ENCODE peak calls at places on chromosomes 1 and 21, in ten cellular contexts. One of them, this sample, is unnamed.

GRCh38 chr1:53509775-53510174 is 50.6 kb downstream of the DMRTB1 start:
- DNase-seq in osteocyte: no peak
- DNase-seq in left cardiac atrium: no peak
- DNase-seq in AG10803: no peak
- DNase-seq in NCI-H524: no peak
- DNase-seq in naive thymus-derived CD4-positive, alpha-beta T cell: no peak
- DNase-seq in effector CD4-positive, alpha-beta T cell: no peak
- DNase-seq in activated T-cell treated with anti-CD3 and anti-CD28 coated beads for 1 hour: no peak
- DNase-seq in PC-9: no peak
- DNase-seq in mammary epithelial cell: no peak
- DNase-seq in this sample: no peak

GRCh38 chr1:162856260-162856659 is 4.7 kb downstream of the CCDC190 start:
- DNase-seq in mammary epithelial cell: peak; percentile 96
- DNase-seq in osteocyte: no peak
- DNase-seq in naive thymus-derived CD4-positive, alpha-beta T cell: no peak
- DNase-seq in NCI-H524: no peak
- DNase-seq in AG10803: peak; percentile 87
- DNase-seq in activated T-cell treated with anti-CD3 and anti-CD28 coated beads for 1 hour: no peak
- DNase-seq in PC-9: peak; percentile 52
- DNase-seq in left cardiac atrium: no peak
- DNase-seq in effector CD4-positive, alpha-beta T cell: no peak
- DNase-seq in this sample: peak; percentile 83

GRCh38 chr1:32242341-32242851 is 4.6 kb upstream of the FAM167B start:
- DNase-seq in activated T-cell treated with anti-CD3 and anti-CD28 coated beads for 1 hour: no peak
- DNase-seq in naive thymus-derived CD4-positive, alpha-beta T cell: no peak
- DNase-seq in PC-9: no peak
- DNase-seq in AG10803: peak; percentile 32
- DNase-seq in effector CD4-positive, alpha-beta T cell: no peak
- DNase-seq in NCI-H524: peak; percentile 16
- DNase-seq in mammary epithelial cell: no peak
- DNase-seq in left cardiac atrium: peak; percentile 46
- DNase-seq in osteocyte: no peak
- DNase-seq in this sample: peak; percentile 44

GRCh38 chr21:44306926-44307687 is 7.3 kb downstream of the PFKL start:
- DNase-seq in osteocyte: no peak
- DNase-seq in NCI-H524: no peak
- DNase-seq in left cardiac atrium: no peak
- DNase-seq in AG10803: peak; percentile 11
- DNase-seq in mammary epithelial cell: no peak
- DNase-seq in naive thymus-derived CD4-positive, alpha-beta T cell: no peak
- DNase-seq in activated T-cell treated with anti-CD3 and anti-CD28 coated beads for 1 hour: no peak
- DNase-seq in PC-9: no peak
- DNase-seq in effector CD4-positive, alpha-beta T cell: no peak
- DNase-seq in this sample: no peak

GRCh38 chr1:54931275-54931805 is 44.3 kb upstream of the DHCR24 start:
- DNase-seq in effector CD4-positive, alpha-beta T cell: no peak
- DNase-seq in left cardiac atrium: no peak
- DNase-seq in activated T-cell treated with anti-CD3 and anti-CD28 coated beads for 1 hour: no peak
- DNase-seq in PC-9: no peak
- DNase-seq in osteocyte: no peak
- DNase-seq in mammary epithelial cell: no peak
- DNase-seq in AG10803: no peak
- DNase-seq in NCI-H524: no peak
- DNase-seq in naive thymus-derived CD4-positive, alpha-beta T cell: no peak
- DNase-seq in this sample: no peak

GRCh38 chr1:45621895-45622266 is 2.0 kb downstream of the CCDC17 start:
- DNase-seq in mammary epithelial cell: no peak
- DNase-seq in NCI-H524: no peak
- DNase-seq in activated T-cell treated with anti-CD3 and anti-CD28 coated beads for 1 hour: no peak
- DNase-seq in AG10803: no peak
- DNase-seq in effector CD4-positive, alpha-beta T cell: no peak
- DNase-seq in left cardiac atrium: no peak
- DNase-seq in osteocyte: no peak
- DNase-seq in PC-9: no peak
- DNase-seq in naive thymus-derived CD4-positive, alpha-beta T cell: no peak
- DNase-seq in this sample: no peak

GRCh38 chr1:205678286-205679111 is 1.8 kb downstream of the SLC45A3 start:
- DNase-seq in effector CD4-positive, alpha-beta T cell: no peak
- DNase-seq in NCI-H524: no peak
- DNase-seq in AG10803: no peak
- DNase-seq in mammary epithelial cell: no peak
- DNase-seq in naive thymus-derived CD4-positive, alpha-beta T cell: no peak
- DNase-seq in activated T-cell treated with anti-CD3 and anti-CD28 coated beads for 1 hour: no peak
- DNase-seq in osteocyte: no peak
- DNase-seq in PC-9: no peak
- DNase-seq in left cardiac atrium: peak; percentile 39
- DNase-seq in this sample: no peak

GRCh38 chr1:248863011-248863881 is 4.4 kb upstream of the ZNF692 start:
- DNase-seq in osteocyte: no peak
- DNase-seq in NCI-H524: peak; percentile 81
- DNase-seq in PC-9: peak; percentile 49
- DNase-seq in activated T-cell treated with anti-CD3 and anti-CD28 coated beads for 1 hour: peak; percentile 75
- DNase-seq in effector CD4-positive, alpha-beta T cell: peak; percentile 79
- DNase-seq in AG10803: peak; percentile 57
- DNase-seq in naive thymus-derived CD4-positive, alpha-beta T cell: peak; percentile 74
- DNase-seq in left cardiac atrium: peak; percentile 92
- DNase-seq in mammary epithelial cell: peak; percentile 37
- DNase-seq in this sample: peak; percentile 75

GRCh38 chr1:233140519-233140918 is 155.0 kb downstream of the PCNX2 start:
- DNase-seq in mammary epithelial cell: no peak
- DNase-seq in left cardiac atrium: no peak
- DNase-seq in osteocyte: no peak
- DNase-seq in AG10803: peak; percentile 44
- DNase-seq in effector CD4-positive, alpha-beta T cell: no peak
- DNase-seq in PC-9: no peak
- DNase-seq in NCI-H524: no peak
- DNase-seq in activated T-cell treated with anti-CD3 and anti-CD28 coated beads for 1 hour: no peak
- DNase-seq in naive thymus-derived CD4-positive, alpha-beta T cell: no peak
- DNase-seq in this sample: no peak

GRCh38 chr1:1402081-1402900 is 3.2 kb upstream of the CCNL2 start:
- DNase-seq in naive thymus-derived CD4-positive, alpha-beta T cell: no peak
- DNase-seq in NCI-H524: peak; percentile 42
- DNase-seq in AG10803: peak; percentile 57
- DNase-seq in mammary epithelial cell: peak; percentile 58
- DNase-seq in left cardiac atrium: no peak
- DNase-seq in osteocyte: no peak
- DNase-seq in PC-9: peak; percentile 25
- DNase-seq in effector CD4-positive, alpha-beta T cell: no peak
- DNase-seq in activated T-cell treated with anti-CD3 and anti-CD28 coated beads for 1 hour: no peak
- DNase-seq in this sample: peak; percentile 68